ENCODE peak calls at places on chromosomes 6 and 20, in four cellular contexts. R, E, I and Z are unnamed samples.

GRCh38 chr20:40689943-40690835 is 1.2 kb upstream of the MAFB start:
- DNase-seq in R (peak; percentile 85), E (no peak), I (peak; percentile 97), Z (peak; percentile 95)

GRCh38 chr20:9417665-9418064 is 96.7 kb upstream of the LAMP5 start:
- DNase-seq in R (no peak), E (no peak), I (no peak), Z (no peak)

GRCh38 chr6:95087394-95088097 is 489.8 kb upstream of the MANEA start:
- DNase-seq in R (peak; percentile 1), E (no peak), I (no peak), Z (no peak)

GRCh38 chr6:97095466-97095865 is 170.9 kb downstream of the KLHL32 start:
- DNase-seq in R (no peak), E (no peak), I (no peak), Z (no peak)

GRCh38 chr20:52081791-52082190 is 109.8 kb downstream of the ZFP64 start:
- DNase-seq in R (no peak), E (no peak), I (no peak), Z (no peak)

GRCh38 chr20:32957451-32957850 is 46.8 kb downstream of the SUN5 start:
- DNase-seq in R (no peak), E (no peak), I (no peak), Z (no peak)

GRCh38 chr6:24935753-24936152 is at the start of gene RIPOR2:
- DNase-seq in R (no peak), E (no peak), I (peak; percentile 60), Z (peak; percentile 62)

GRCh38 chr6:155412335-155412734 is 43.3 kb downstream of the NOX3 start:
- DNase-seq in R (no peak), E (no peak), I (no peak), Z (no peak)

GRCh38 chr20:31666258-31667042 is 28.7 kb downstream of the COX4I2 start:
- DNase-seq in R (no peak), E (no peak), I (no peak), Z (no peak)

GRCh38 chr6:135310291-135310690 is 129.2 kb downstream of the MYB start:
- DNase-seq in R (no peak), E (no peak), I (no peak), Z (no peak)

GRCh38 chr6:75546401-75546800 is 52.8 kb upstream of the FILIP1 start:
- DNase-seq in R (peak; percentile 4), E (no peak), I (no peak), Z (no peak)

GRCh38 chr6:12266571-12266970 is 23.6 kb upstream of the EDN1 start:
- DNase-seq in R (no peak), E (no peak), I (no peak), Z (no peak)

GRCh38 chr20:50248104-50248631 is 57.5 kb downstream of the CEBPB start:
- DNase-seq in R (no peak), E (no peak), I (no peak), Z (no peak)

GRCh38 chr6:3594196-3594595 is 137.3 kb upstream of the SLC22A23 start:
- DNase-seq in R (no peak), E (no peak), I (no peak), Z (no peak)

GRCh38 chr20:58645277-58645968 is 5.7 kb upstream of the STX16 start:
- DNase-seq in R (peak; percentile 59), E (no peak), I (peak; percentile 27), Z (no peak)

GRCh38 chr6:137705166-137706064 is 161.6 kb upstream of the TNFAIP3 start:
- DNase-seq in R (peak; percentile 71), E (no peak), I (peak; percentile 85), Z (peak; percentile 72)

GRCh38 chr6:80872194-80872950 is 765.9 kb downstream of the BCKDHB start:
- DNase-seq in R (no peak), E (no peak), I (no peak), Z (no peak)

GRCh38 chr6:21414065-21414464 is 179.5 kb upstream of the SOX4 start:
- DNase-seq in R (no peak), E (no peak), I (no peak), Z (no peak)

GRCh38 chr20:59125909-59126308 is 37.7 kb upstream of the ZNF831 start:
- DNase-seq in R (no peak), E (no peak), I (no peak), Z (no peak)

GRCh38 chr6:13661647-13662046 is 46.5 kb downstream of the NOL7 start:
- DNase-seq in R (no peak), E (no peak), I (no peak), Z (no peak)

GRCh38 chr6:135108692-135109091 is 54.1 kb upstream of the HBS1L start:
- DNase-seq in R (no peak), E (no peak), I (no peak), Z (no peak)

GRCh38 chr6:149077208-149077607 is 240.3 kb upstream of the TAB2 start:
- DNase-seq in R (no peak), E (no peak), I (no peak), Z (no peak)

GRCh38 chr20:25021336-25021735 is 28.8 kb upstream of the APMAP start:
- DNase-seq in R (no peak), E (no peak), I (no peak), Z (no peak)

GRCh38 chr6:165726915-165727314 is 63.9 kb upstream of the PDE10A start:
- DNase-seq in R (no peak), E (no peak), I (no peak), Z (no peak)

GRCh38 chr6:40947876-40948514 is 91.0 kb downstream of the UNC5CL start:
- DNase-seq in R (no peak), E (no peak), I (no peak), Z (no peak)

GRCh38 chr20:24492031-24492607 is 22.7 kb downstream of the SYNDIG1 start:
- DNase-seq in R (peak; percentile 21), E (no peak), I (peak; percentile 58), Z (peak; percentile 50)

GRCh38 chr6:168179133-168179532 is 100.1 kb upstream of the FRMD1 start:
- DNase-seq in R (no peak), E (no peak), I (peak; percentile 51), Z (no peak)

GRCh38 chr6:1251198-1252155 is 60.4 kb upstream of the FOXQ1 start:
- DNase-seq in R (peak; percentile 35), E (no peak), I (no peak), Z (no peak)

GRCh38 chr6:133502451-133503259 is 261.5 kb downstream of the EYA4 start:
- DNase-seq in R (no peak), E (no peak), I (no peak), Z (no peak)

GRCh38 chr6:154782245-154782644 is 49.0 kb downstream of the SCAF8 start:
- DNase-seq in R (no peak), E (no peak), I (no peak), Z (no peak)

GRCh38 chr6:118652051-118652699 is 784 bp upstream of the CEP85L start:
- DNase-seq in R (no peak), E (no peak), I (peak; percentile 51), Z (peak; percentile 31)

GRCh38 chr20:57346477-57346876 is 4.6 kb upstream of the RAE1 start:
- DNase-seq in R (peak; percentile 69), E (no peak), I (peak; percentile 82), Z (peak; percentile 81)

GRCh38 chr6:35170891-35171290 is 29.8 kb upstream of the TCP11 start:
- DNase-seq in R (no peak), E (no peak), I (no peak), Z (no peak)

DNA sequence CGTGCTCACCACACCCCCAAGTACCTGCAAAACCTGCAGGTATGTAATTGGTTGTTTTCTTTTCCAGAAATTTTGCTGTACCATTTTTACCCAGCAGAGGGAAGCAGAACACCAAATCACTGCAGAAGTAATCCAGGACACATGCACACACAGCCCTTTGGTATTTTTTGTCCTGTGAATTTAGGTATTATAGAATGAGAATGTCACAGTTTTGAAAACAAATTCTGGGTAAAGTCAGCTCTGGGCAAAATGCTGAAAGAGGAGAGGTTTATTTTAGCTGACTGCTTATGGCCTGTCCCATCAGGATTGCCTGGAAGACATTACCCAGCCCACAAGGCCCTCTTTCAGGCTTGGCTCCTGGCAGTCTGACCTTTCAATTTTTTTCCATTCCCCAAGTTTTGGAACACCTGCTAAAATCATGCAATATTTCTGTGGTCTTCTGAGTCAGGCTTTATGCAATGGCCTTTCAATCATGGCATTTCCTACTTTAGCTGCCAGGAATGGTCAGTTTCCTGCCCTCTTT is 3.5 kb upstream of the EFHC1 start:
- DNase-seq in R (peak; percentile 84), E (peak; percentile 61), I (no peak), Z (no peak)
- TF ChIP-seq ATF2 in R (peak; percentile 63), E (no peak), I (no peak), Z (no peak)

DNA sequence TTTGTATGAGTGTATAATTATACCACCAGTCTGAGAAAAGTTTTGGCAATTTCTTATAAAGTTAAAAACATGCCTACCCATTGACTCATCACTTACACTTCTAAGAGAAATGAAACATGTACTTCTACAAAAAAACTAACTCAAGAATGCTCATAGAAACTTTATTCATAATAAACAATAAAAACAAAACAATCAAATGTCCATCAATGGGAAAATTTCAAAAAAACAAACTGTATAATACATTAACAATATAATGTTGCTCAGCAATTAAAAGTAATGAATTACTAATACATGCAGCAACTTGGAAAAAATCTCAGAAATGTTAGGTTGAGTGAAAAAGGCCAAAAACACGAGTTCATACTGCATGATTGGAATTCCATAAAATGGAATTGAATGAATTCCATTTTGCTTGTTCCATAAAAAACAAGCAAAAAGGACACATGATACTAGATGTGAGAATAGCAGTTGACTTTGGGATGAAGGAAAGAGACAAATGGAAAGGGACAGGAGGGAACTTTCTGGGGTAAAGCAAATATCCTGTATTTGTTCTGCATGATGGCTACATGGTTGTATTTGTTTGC is 726.6 kb downstream of the RFPL4B start:
- DNase-seq in R (no peak), E (no peak), I (no peak), Z (no peak)
- TF ChIP-seq ATF2 in R (no peak), E (no peak), I (no peak), Z (no peak)

GRCh38 chr6:108714012-108714773 is 134.0 kb upstream of the ARMC2 start:
- DNase-seq in R (no peak), E (no peak), I (no peak), Z (no peak)
- TF ChIP-seq ATF2 in R (no peak), E (no peak), I (no peak), Z (no peak)

DNA sequence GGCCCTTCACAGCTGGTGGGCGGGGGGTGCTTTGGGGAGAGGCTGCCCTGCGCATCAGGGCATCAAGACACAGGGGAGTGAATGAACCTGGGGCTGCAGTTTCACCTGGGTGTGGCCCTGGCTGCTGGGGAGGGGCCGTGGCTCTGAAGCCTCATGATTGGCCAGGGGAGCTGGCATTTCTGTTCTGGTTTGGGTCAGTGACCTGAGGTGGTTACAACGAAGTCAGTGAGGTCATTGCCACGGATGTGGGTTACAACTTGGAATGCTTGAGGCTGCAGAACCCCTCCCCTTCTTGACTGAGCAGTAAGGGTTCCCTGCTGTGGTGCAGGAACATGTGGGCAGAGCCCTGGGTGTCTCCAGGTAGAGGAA is 3.0 kb downstream of the TCEA2 start:
- DNase-seq in R (no peak), E (peak; percentile 79), I (no peak), Z (peak; percentile 47)
- TF ChIP-seq ATF2 in R (no peak), E (no peak), I (no peak), Z (no peak)

GRCh38 chr6:52127957-52128356 is 40.5 kb upstream of the PKHD1 start:
- DNase-seq in R (no peak), E (no peak), I (no peak), Z (no peak)

GRCh38 chr6:52132326-52132725 is 44.9 kb upstream of the PKHD1 start:
- DNase-seq in R (no peak), E (no peak), I (no peak), Z (no peak)

GRCh38 chr6:52133326-52133725 is 45.9 kb upstream of the PKHD1 start:
- DNase-seq in R (no peak), E (no peak), I (no peak), Z (no peak)

GRCh38 chr6:52126231-52126630 is 38.8 kb upstream of the PKHD1 start:
- DNase-seq in R (no peak), E (no peak), I (no peak), Z (no peak)

GRCh38 chr6:52130440-52130839 is 43.0 kb upstream of the PKHD1 start:
- DNase-seq in R (no peak), E (no peak), I (no peak), Z (no peak)
- TF ChIP-seq ATF2 in R (no peak), E (no peak), I (no peak), Z (no peak)